ENCODE peak calls at places on chromosome 6, in nine cellular contexts. F is neural progenitor cell, T is WTC11, L is fibroblast of pulmonary artery, Y is GM12865, J is fibroblast of lung, K is GM20000, R is AG10803, Z is activated B cell treated with CpG ODN at 0.5 μM for 24 hours. U is an unnamed sample.

GRCh38 chr6:14567031-14567430 is 449.5 kb downstream of the CD83 start:
- DNase-seq in F (no peak), T (no peak), L (no peak), Y (no peak), J (no peak), K (no peak), R (no peak), Z (no peak), U (no peak)

GRCh38 chr6:167702241-167702827 is 124.4 kb upstream of the AFDN start:
- DNase-seq in F (no peak), T (no peak), L (no peak), Y (no peak), J (no peak), K (no peak), R (no peak), Z (no peak), U (no peak)

GRCh38 chr6:170128811-170129681 is 161.8 kb downstream of the DLL1 start:
- DNase-seq in F (no peak), T (no peak), L (no peak), Y (no peak), J (no peak), K (no peak), R (no peak), Z (no peak), U (no peak)

GRCh38 chr6:46787871-46788270 is 5.3 kb upstream of the MEP1A start:
- DNase-seq in F (no peak), T (no peak), L (no peak), Y (no peak), J (no peak), K (no peak), R (no peak), Z (no peak), U (no peak)

GRCh38 chr6:119195848-119196247 is 117.4 kb upstream of the FAM184A start:
- DNase-seq in F (no peak), T (no peak), L (no peak), Y (no peak), J (peak; percentile 47), K (no peak), R (no peak), Z (no peak), U (no peak)

GRCh38 chr6:162032620-162033019 is 694.9 kb downstream of the PRKN start:
- DNase-seq in F (no peak), T (no peak), L (peak; percentile 11), Y (no peak), J (peak; percentile 55), K (no peak), R (peak; percentile 53), Z (no peak), U (peak; percentile 15)

GRCh38 chr6:151098166-151098565 is 141.6 kb upstream of the AKAP12 start:
- DNase-seq in F (no peak), T (no peak), L (no peak), Y (peak; percentile 3), J (no peak), K (no peak), R (no peak), Z (no peak), U (no peak)

GRCh38 chr6:157707576-157707975 is 115.5 kb upstream of the SNX9 start:
- DNase-seq in F (no peak), T (no peak), L (no peak), Y (no peak), J (no peak), K (no peak), R (no peak), Z (no peak), U (no peak)

GRCh38 chr6:21022343-21023107 is 488.3 kb downstream of the CDKAL1 start:
- DNase-seq in F (peak; percentile 60), T (no peak), L (peak; percentile 79), Y (peak; percentile 80), J (peak; percentile 78), K (peak; percentile 41), R (no peak), Z (peak; percentile 20), U (peak; percentile 15)

GRCh38 chr6:13795041-13795748 is 19.2 kb downstream of the MCUR1 start:
- DNase-seq in F (peak; percentile 86), T (peak; percentile 84), L (peak; percentile 88), Y (peak; percentile 91), J (peak; percentile 82), K (peak; percentile 78), R (peak; percentile 80), Z (peak; percentile 57), U (peak; percentile 82)

GRCh38 chr6:37696841-37697735 is 595 bp downstream of the MDGA1 start:
- DNase-seq in F (peak; percentile 55), T (peak; percentile 25), L (peak; percentile 10), Y (peak; percentile 38), J (no peak), K (peak; percentile 69), R (peak; percentile 12), Z (peak; percentile 61), U (peak; percentile 61)

GRCh38 chr6:92777146-92777740 is 642.1 kb downstream of the EPHA7 start:
- DNase-seq in F (peak; percentile 50), T (no peak), L (peak; percentile 30), Y (peak; percentile 40), J (peak; percentile 68), K (no peak), R (peak; percentile 15), Z (no peak), U (peak; percentile 3)

GRCh38 chr6:54697423-54697822 is 149.1 kb upstream of the FAM83B start:
- DNase-seq in F (no peak), T (no peak), L (no peak), Y (peak; percentile 10), J (peak; percentile 59), K (no peak), R (peak; percentile 50), Z (no peak), U (no peak)

GRCh38 chr6:114952229-114952628 is 609.4 kb upstream of the HS3ST5 start:
- DNase-seq in F (no peak), T (no peak), L (no peak), Y (no peak), J (no peak), K (no peak), R (no peak), Z (no peak), U (no peak)

GRCh38 chr6:169852504-169853195 is 101.2 kb downstream of the ERMARD start:
- DNase-seq in F (no peak), T (no peak), L (no peak), Y (no peak), J (no peak), K (no peak), R (no peak), Z (peak; percentile 4), U (no peak)

DNA sequence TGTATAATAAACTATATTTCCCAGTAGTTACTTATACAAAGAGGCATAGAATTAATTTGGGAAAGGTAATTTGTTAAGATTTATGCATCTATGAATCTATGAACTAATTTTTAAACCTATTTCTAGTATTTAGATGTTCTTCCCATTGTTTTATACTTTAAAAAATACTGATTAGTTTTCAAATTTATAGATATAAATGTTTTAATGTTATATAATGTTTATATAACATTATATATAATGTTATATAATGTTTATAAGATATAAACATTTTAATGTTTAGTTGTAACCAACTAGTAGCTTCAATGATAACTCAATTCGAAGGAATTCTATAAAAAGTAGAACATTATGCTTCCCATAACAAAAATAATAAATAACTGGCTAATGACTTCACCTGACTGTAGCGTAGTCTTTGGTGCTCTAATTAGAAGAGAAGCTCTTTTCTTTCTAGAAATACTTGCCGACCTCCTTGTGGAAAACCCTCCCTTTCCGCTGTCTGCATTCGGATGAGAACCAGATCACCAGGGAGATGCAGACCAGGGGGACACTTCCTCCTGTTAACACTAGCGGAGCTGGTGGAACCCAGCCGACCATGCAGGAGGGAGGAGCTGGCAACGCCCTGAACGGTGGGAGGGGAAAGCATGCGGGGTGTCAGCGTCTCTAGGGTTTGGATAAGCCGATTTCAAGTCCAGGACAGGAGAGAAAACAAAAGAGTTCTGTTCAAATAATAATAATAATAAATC is 158.4 kb downstream of the OR2B2 start:
- DNase-seq in F (peak; percentile 94), T (peak; percentile 82), L (peak; percentile 85), Y (peak; percentile 93), J (peak; percentile 80), K (peak; percentile 77), R (peak; percentile 68), Z (peak; percentile 53), U (peak; percentile 71)
- TF ChIP-seq CTCF in F (peak; percentile 30), T (no peak), L (peak; percentile 20), Y (no peak), J (peak; percentile 4), K (no peak), R (peak; percentile 31), Z (no peak), U (no peak)

GRCh38 chr6:4379958-4380357 is 244.6 kb upstream of the ECI2 start:
- DNase-seq in F (no peak), T (no peak), L (no peak), Y (no peak), J (no peak), K (no peak), R (no peak), Z (no peak), U (no peak)

GRCh38 chr6:4382362-4382853 is 247.0 kb upstream of the ECI2 start:
- DNase-seq in F (no peak), T (no peak), L (no peak), Y (no peak), J (peak; percentile 12), K (no peak), R (no peak), Z (no peak), U (no peak)

GRCh38 chr6:4378319-4378996 is 243.1 kb upstream of the ECI2 start:
- DNase-seq in F (no peak), T (no peak), L (no peak), Y (no peak), J (no peak), K (no peak), R (no peak), Z (no peak), U (no peak)

GRCh38 chr6:4381379-4381778 is 246.0 kb upstream of the ECI2 start:
- DNase-seq in F (no peak), T (no peak), L (peak; percentile 96), Y (no peak), J (peak; percentile 72), K (no peak), R (peak; percentile 33), Z (no peak), U (no peak)

GRCh38 chr6:4380881-4381281 is 245.5 kb upstream of the ECI2 start:
- DNase-seq in F (no peak), T (no peak), L (peak; percentile 67), Y (no peak), J (no peak), K (no peak), R (no peak), Z (no peak), U (no peak)
- TF ChIP-seq CTCF in F (no peak), T (no peak), L (no peak), Y (no peak), J (no peak), K (no peak), R (no peak), Z (no peak), U (no peak)

DNA sequence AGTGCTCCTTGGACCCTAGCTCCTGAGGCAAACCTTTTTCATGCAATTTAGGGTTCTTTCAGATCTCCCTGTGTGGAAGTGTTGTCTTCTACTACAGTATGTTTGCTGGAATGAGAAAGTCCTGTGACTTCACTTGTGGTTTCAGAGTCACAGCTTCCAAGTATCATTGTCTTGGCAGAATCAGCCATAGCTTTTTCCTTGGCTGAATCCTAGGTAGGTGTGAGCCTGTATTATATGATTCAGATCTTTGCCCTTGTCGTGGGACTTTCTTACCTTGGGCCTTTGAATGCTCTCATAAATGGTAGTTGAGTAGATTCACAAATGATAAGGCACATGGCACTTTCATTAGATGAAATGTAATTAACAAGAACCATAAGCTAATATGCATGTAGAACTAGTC is 16.5 kb downstream of the CARMIL1 start:
- DNase-seq in F (no peak), T (no peak), L (no peak), Y (no peak), J (no peak), K (no peak), R (peak; percentile 36), Z (no peak), U (no peak)
- TF ChIP-seq CTCF in F (no peak), T (no peak), L (no peak), Y (no peak), J (no peak), K (no peak), R (no peak), Z (no peak), U (no peak)

GRCh38 chr6:139944976-139945375 is 570.5 kb upstream of the CITED2 start:
- DNase-seq in F (no peak), T (no peak), L (peak; percentile 42), Y (no peak), J (no peak), K (no peak), R (no peak), Z (no peak), U (no peak)
- TF ChIP-seq CTCF in F (no peak), T (no peak), L (no peak), Y (no peak), J (no peak), K (no peak), R (no peak), Z (no peak), U (no peak)